ENCODE peak calls at places on chromosomes 2 and 18, in six cellular contexts. L, X, P, Y, C and O are unnamed samples.

GRCh38 chr2:120360307-120360855 is 14.4 kb downstream of the INHBB start:
- DNase-seq in Y (no peak), L (no peak), C (no peak), P (peak; percentile 63), X (no peak), O (no peak)

GRCh38 chr2:74841663-74842062 is 7.7 kb downstream of the HK2 start:
- DNase-seq in Y (no peak), P (no peak), C (no peak), L (no peak), X (no peak), O (no peak)

GRCh38 chr18:25229080-25229479 is 122.9 kb downstream of the ZNF521 start:
- DNase-seq in X (no peak), P (peak; percentile 68), Y (no peak), L (no peak), C (no peak), O (no peak)

GRCh38 chr2:238099709-238100048 is 461 bp upstream of the ESPNL start:
- DNase-seq in X (peak; percentile 37), Y (no peak), C (peak; percentile 47), P (no peak), L (no peak), O (no peak)

GRCh38 chr2:152861349-152861942 is 143.0 kb downstream of the ARL6IP6 start:
- DNase-seq in X (no peak), Y (no peak), C (no peak), P (no peak), L (no peak), O (no peak)

GRCh38 chr2:169808211-169808610 is 9.5 kb downstream of the SSB start:
- DNase-seq in Y (no peak), X (no peak), C (no peak), P (peak; percentile 49), L (no peak), O (no peak)

GRCh38 chr18:74234326-74235171 is 57.2 kb downstream of the CYB5A start:
- DNase-seq in X (no peak), P (peak; percentile 48), Y (peak; percentile 84), L (no peak), C (no peak), O (peak; percentile 71)

GRCh38 chr2:95574506-95574905 is 17.3 kb upstream of the TRIM43 start:
- DNase-seq in Y (no peak), C (no peak), P (no peak), L (no peak), X (no peak), O (no peak)

GRCh38 chr2:40658917-40659316 is 207.0 kb upstream of the SLC8A1 start:
- DNase-seq in C (no peak), X (no peak), L (no peak), Y (no peak), P (peak; percentile 27), O (no peak)

GRCh38 chr18:74459877-74460276 is 2.8 kb upstream of the DIPK1C start:
- DNase-seq in C (peak; percentile 73), X (no peak), P (no peak), L (no peak), Y (no peak), O (no peak)

GRCh38 chr2:214232266-214232665 is 178.6 kb upstream of the VWC2L start:
- DNase-seq in X (no peak), L (no peak), Y (no peak), C (no peak), P (peak; percentile 2), O (no peak)

GRCh38 chr2:106956879-106957278 is 70.9 kb upstream of the ST6GAL2 start:
- DNase-seq in P (peak; percentile 92), L (no peak), Y (no peak), C (no peak), X (no peak), O (no peak)

GRCh38 chr18:61335737-61336555 is 2.7 kb downstream of the CDH20 start:
- DNase-seq in Y (no peak), C (no peak), L (no peak), P (peak; percentile 31), X (no peak), O (no peak)

DNA sequence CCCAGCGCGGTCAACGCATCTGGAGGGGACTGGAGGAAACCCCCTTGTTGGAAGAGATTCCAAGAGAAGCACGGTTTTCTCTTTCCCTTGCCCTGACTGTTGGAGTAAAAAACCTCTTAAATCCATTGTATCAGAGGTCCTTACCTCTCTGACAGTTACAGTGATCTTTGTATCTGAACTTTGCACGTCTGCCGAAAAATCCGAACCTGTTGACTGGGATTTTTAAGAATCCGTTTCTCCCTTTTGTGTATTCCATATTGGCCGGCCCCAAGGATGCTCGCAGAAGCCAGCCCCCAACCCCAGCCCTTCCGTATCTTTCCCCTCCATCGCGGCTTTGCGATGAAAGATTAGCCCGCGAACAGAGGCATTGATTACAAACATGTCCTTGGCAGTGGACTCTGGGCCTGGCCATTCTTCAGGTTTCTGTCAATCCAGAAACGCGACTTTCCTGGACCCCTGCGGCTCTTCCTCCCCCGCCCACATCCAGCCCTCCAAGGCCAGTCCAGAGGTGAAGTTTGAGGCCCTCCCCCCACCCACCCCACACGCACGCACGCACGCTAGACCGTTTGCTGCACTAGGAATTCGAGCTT is 4.6 kb upstream of the DLX1 start:
- DNase-seq in P (no peak), C (no peak), Y (no peak), X (no peak), L (no peak), O (no peak)
- H3K9me3 ChIP-seq in P (no peaks in the 10 kb centered on the region), C (no peaks in the 10 kb centered on the region), Y (peaks cover 5% of the 10 kb centered on the region), X (no peaks in the 10 kb centered on the region), L (no peaks in the 10 kb centered on the region), O (no peaks in the 10 kb centered on the region)

DNA sequence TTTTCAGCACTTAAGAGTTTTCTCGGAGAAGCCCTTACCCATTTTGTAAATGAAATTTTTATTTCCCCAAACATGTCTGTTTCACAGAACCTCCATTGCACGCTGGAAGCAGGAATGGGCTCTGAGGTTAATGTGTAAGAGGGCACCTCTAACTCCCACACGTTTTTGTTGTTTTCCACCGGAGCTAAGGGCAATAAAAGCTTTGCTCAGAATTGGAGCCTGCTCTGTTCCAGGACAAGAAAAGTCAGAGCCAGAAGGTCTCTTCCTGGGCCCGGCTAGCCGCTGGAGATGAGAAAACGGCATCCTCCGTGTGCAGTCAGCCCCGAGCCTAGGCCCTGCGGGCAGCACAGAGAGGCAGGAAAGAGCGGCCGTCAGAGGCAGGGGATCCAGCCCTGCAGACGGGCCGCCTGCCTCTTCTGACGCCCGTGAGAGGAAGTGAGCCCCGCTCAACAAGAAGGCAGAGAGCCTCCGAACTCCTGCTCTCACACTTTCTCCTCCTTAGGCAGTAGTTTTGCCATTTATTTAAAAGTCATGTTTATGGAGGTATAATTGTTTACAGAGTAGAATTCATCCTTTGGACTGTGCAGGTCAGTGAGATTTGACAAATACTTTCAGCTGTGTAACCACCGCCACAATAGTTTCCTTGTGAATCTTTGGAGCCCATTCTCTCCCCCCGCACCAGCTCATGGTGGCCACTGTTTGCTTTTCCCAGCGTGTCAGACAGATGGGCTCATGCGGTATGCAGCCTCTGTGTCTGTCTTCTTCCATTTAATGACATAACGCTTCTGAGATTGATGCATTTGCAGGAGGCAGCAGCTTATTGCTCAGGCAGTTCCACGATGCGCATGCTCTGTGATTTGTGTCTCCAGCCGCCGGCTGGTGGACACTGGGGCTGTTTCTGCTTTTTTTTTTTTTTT is 117.3 kb downstream of the GALR1 start:
- DNase-seq in X (no peak), P (peak; percentile 23), C (no peak), Y (no peak), L (no peak), O (peak; percentile 41)
- H3K36me3 ChIP-seq in X (no peaks in the 10 kb centered on the region), P (no peaks in the 10 kb centered on the region), C (no peaks in the 10 kb centered on the region), Y (no peaks in the 10 kb centered on the region), L (no peaks in the 10 kb centered on the region), O (no peaks in the 10 kb centered on the region)

GRCh38 chr2:221074238-221074637 is 497.9 kb downstream of the EPHA4 start:
- DNase-seq in L (no peak), Y (no peak), P (no peak), X (no peak), C (no peak), O (no peak)

GRCh38 chr2:221070106-221070505 is 502.0 kb downstream of the EPHA4 start:
- DNase-seq in X (no peak), P (no peak), C (no peak), Y (no peak), L (no peak), O (no peak)

GRCh38 chr2:221077241-221077640 is 494.9 kb downstream of the EPHA4 start:
- DNase-seq in P (no peak), L (no peak), Y (no peak), C (no peak), X (no peak), O (no peak)

GRCh38 chr2:221075203-221075602 is 496.9 kb downstream of the EPHA4 start:
- DNase-seq in P (peak; percentile 94), X (no peak), Y (no peak), C (no peak), L (no peak), O (no peak)

DNA sequence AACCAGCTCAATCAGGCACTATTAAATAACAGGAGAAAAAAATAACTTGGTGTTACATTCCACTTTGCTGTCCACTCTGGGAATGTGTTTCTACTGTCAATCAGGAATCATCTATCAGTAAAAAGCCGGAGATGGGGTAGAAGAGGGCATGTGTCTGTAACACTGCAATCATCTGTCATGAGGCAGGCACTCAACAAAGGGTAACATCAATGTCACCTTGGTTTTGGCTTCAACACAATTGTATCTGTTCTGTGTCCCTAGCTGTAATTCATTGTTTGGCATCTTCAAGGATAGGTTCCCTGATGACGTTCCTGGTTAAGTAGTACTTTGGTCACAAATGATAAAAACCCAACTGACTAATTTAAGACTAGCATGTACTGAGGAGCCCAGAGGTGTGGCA is 498.5 kb downstream of the EPHA4 start:
- DNase-seq in X (no peak), Y (no peak), L (no peak), C (no peak), P (no peak), O (no peak)
- H3K9me3 ChIP-seq in X (no peaks in the 10 kb centered on the region), Y (peaks cover 7% of the 10 kb centered on the region), L (no peaks in the 10 kb centered on the region), C (no peaks in the 10 kb centered on the region), P (no peaks in the 10 kb centered on the region), O (no peaks in the 10 kb centered on the region)

DNA sequence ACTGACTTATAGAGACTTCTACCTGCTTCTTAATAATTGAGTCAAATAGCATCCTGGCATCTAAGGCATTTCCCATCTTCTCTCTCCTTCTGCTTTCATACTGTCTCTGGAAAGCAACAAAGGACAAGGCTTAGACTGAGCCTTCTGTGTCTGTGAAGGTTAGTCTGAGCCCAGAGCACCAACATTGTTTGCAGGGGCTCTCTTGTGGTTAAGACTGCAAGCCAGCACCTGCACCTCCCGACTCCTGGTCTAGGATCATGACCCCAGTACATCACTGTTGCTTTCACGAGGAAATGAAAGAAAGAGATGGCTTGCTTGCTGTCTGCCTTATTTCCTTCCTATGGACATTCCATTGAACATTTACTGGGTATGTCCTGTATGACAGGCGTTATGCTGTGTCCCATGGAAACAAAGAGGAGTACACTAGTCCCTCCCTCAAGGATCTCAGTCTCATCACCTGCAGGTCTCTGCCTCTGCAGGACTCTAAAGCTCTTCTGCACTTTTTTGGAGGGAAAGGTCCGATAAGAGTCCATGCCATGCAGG is 315.7 kb upstream of the EPAS1 start:
- DNase-seq in Y (no peak), X (no peak), C (no peak), P (no peak), L (no peak), O (no peak)
- H3K36me3 ChIP-seq in Y (no peaks in the 10 kb centered on the region), X (no peaks in the 10 kb centered on the region), C (peaks cover 15% of the 10 kb centered on the region), P (no peaks in the 10 kb centered on the region), L (no peaks in the 10 kb centered on the region), O (no peaks in the 10 kb centered on the region)

DNA sequence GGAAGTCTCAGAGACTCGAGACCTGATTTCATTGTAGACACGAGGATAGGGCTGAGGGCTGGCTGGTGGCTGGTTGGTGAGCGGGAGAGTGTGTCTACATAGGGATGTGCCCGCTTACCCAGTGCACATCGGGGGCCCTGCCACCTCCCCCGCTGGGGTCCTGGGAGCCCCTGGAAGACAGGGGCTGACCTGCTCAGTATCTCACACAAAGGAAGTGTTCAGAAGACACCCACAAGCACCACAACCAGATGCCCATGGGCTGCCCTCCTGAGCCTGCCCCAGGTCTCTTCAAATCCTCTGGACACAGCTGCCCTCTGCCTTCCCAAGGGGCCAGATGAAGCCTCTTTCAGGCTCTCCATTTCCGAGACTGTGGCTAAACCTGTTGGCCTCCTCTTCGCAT is 43.1 kb downstream of the MYCN start:
- DNase-seq in L (no peak), C (no peak), X (no peak), Y (no peak), P (no peak), O (no peak)
- H3K9me3 ChIP-seq in L (no peaks in the 10 kb centered on the region), C (no peaks in the 10 kb centered on the region), X (no peaks in the 10 kb centered on the region), Y (no peaks in the 10 kb centered on the region), P (no peaks in the 10 kb centered on the region), O (no peaks in the 10 kb centered on the region)